ENCODE peak calls at places on chromosome 21, in five cellular contexts. Z is IMR-90; U is CD4-positive, CD25-positive, alpha-beta regulatory T cell; X is aorta; V is HCT116. I is an unnamed sample. For H3K36me3, the result is how much of the 10 kb centered on the place peaks cover.

GRCh38 chr21:25330266-25330665 is 277.0 kb downstream of the MRPL39 start:
- DNase-seq in Z (peak), U (no peak), X (no peak), V (no peak), I (no peak)

GRCh38 chr21:37166733-37167132 is 93.7 kb downstream of the TTC3 start:
- DNase-seq in Z (no peak), U (no peak), X (no peak), V (peak), I (no peak)

GRCh38 chr21:25039461-25040380 is 567.6 kb downstream of the MRPL39 start:
- DNase-seq in Z (peak), U (no peak), X (no peak), V (no peak), I (no peak)

GRCh38 chr21:26169611-26170470 is 729 bp downstream of the APP start:
- DNase-seq in Z (peak), U (peak), X (peak), V (peak), I (peak)

GRCh38 chr21:34688715-34689114 is 19.9 kb downstream of the CLIC6 start:
- DNase-seq in Z (no peak), U (no peak), X (no peak), V (no peak), I (no peak)

GRCh38 chr21:35503646-35504045 is 454.5 kb upstream of the RUNX1 start:
- DNase-seq in Z (peak), U (no peak), X (no peak), V (no peak), I (peak)

GRCh38 chr21:14545906-14546480 is at the start of gene SAMSN1:
- DNase-seq in Z (no peak), U (peak), X (no peak), V (no peak), I (no peak)

GRCh38 chr21:35428489-35428888 is 379.4 kb upstream of the RUNX1 start:
- DNase-seq in Z (no peak), U (no peak), X (no peak), V (no peak), I (no peak)

GRCh38 chr21:28633803-28634572 is 358.7 kb downstream of the LTN1 start:
- DNase-seq in Z (peak), U (no peak), X (peak), V (no peak), I (peak)

GRCh38 chr21:39452207-39452964 is 616 bp downstream of the SH3BGR start:
- DNase-seq in Z (peak), U (no peak), X (no peak), V (no peak), I (peak)

GRCh38 chr21:35284199-35284598 is 235.1 kb upstream of the RUNX1 start:
- DNase-seq in Z (no peak), U (no peak), X (peak), V (no peak), I (no peak)

GRCh38 chr21:42572906-42573495 is 59.3 kb downstream of the SLC37A1 start:
- DNase-seq in Z (no peak), U (no peak), X (no peak), V (no peak), I (no peak)

GRCh38 chr21:42571391-42572150 is 57.9 kb downstream of the SLC37A1 start:
- DNase-seq in Z (no peak), U (no peak), X (peak), V (no peak), I (no peak)

GRCh38 chr21:42576639-42577038 is 63.0 kb downstream of the SLC37A1 start:
- DNase-seq in Z (no peak), U (no peak), X (no peak), V (no peak), I (no peak)

GRCh38 chr21:42575111-42575510 is 61.5 kb downstream of the SLC37A1 start:
- DNase-seq in Z (no peak), U (no peak), X (no peak), V (no peak), I (no peak)

GRCh38 chr21:42574234-42575027 is 60.8 kb downstream of the SLC37A1 start:
- DNase-seq in Z (peak), U (no peak), X (no peak), V (no peak), I (peak)
- H3K36me3 ChIP-seq in Z (under half), U (under half), X (under half), V (under half), I (under half)

GRCh38 chr21:46545363-46545762 is 59.5 kb downstream of the S100B start:
- DNase-seq in Z (peak), U (no peak), X (no peak), V (no peak), I (no peak)

GRCh38 chr21:46542588-46543092 is 62.2 kb downstream of the S100B start:
- DNase-seq in Z (no peak), U (no peak), X (no peak), V (no peak), I (no peak)

GRCh38 chr21:46544824-46545223 is 60.1 kb downstream of the S100B start:
- DNase-seq in Z (no peak), U (no peak), X (no peak), V (no peak), I (no peak)

GRCh38 chr21:46544003-46544402 is 60.9 kb downstream of the S100B start:
- DNase-seq in Z (no peak), U (no peak), X (no peak), V (no peak), I (no peak)

GRCh38 chr21:46543306-46543705 is 61.6 kb downstream of the S100B start:
- DNase-seq in Z (no peak), U (no peak), X (no peak), V (no peak), I (no peak)
- H3K36me3 ChIP-seq in Z (half or more), U (half or more), X (under half), V (under half), I (half or more)

DNA sequence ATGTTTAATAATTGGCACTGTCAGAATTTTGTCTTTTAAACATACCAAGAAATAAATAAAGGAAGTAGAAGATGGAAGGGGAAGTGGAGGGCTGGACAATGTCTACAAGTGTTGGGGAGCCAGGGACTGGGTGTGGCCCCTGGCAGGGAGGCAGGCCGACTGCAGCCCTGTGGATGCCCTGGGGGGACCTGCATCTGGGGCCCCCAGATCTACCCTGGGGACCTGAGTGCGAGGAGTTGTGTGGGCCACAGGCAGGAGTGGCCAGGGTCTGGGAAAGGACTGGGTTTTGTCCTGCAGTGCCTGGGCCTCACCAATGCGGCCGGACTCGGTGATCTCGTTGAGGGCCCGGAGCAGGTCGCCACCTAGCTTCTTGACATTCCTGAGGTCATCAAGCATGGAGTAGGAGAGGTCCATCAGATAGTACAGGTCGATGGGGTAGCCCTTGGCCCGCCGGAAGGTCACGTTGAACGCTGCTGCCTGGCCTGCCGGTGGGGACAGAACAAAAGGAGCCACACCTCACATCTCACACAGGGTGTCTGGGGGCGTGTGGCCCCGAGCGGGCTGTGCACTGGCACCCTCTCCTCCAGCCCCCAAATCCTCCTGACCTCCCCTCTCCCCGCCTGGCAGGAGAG is 17.5 kb downstream of the ITGB2 start:
- DNase-seq in Z (no peak), U (no peak), X (no peak), V (no peak), I (no peak)
- H3K36me3 ChIP-seq in Z (under half), U (half or more), X (under half), V (under half), I (under half)

GRCh38 chr21:46286668-46286982 is 483 bp downstream of the YBEY start:
- DNase-seq in Z (no peak), U (no peak), X (no peak), V (no peak), I (no peak)
- H3K36me3 ChIP-seq in Z (under half), U (under half), X (under half), V (under half), I (under half)

I was measured in adipocyte.